ENCODE peak calls at places on chromosomes 11 and 22, in eight cellular contexts. L is lower lobe of right lung, Q is ascending aorta, Z is uterus, V is H9, C is A549, X is adrenal gland, Y is prostate gland. I is an unnamed sample.

GRCh38 chr11:31246451-31247165 is 122.9 kb downstream of the DCDC1 start:
- DNase-seq in L (no peak), Q (no peak), Z (no peak), V (no peak), C (no peak), X (no peak), Y (peak; percentile 59), I (no peak)

GRCh38 chr11:28463826-28464225 is 355.6 kb downstream of the METTL15 start:
- DNase-seq in L (no peak), Q (no peak), Z (no peak), V (no peak), C (no peak), X (no peak), Y (no peak), I (no peak)

GRCh38 chr11:96314326-96315050 is 28.5 kb downstream of the MAML2 start:
- DNase-seq in L (peak; percentile 57), Q (no peak), Z (no peak), V (no peak), C (no peak), X (no peak), Y (no peak), I (no peak)

GRCh38 chr11:128848815-128849455 is 18.2 kb downstream of the KCNJ1 start:
- DNase-seq in L (peak; percentile 74), Q (no peak), Z (no peak), V (peak; percentile 88), C (peak; percentile 29), X (peak; percentile 70), Y (no peak), I (no peak)

GRCh38 chr11:16981651-16982194 is 32.5 kb downstream of the PLEKHA7 start:
- DNase-seq in L (peak; percentile 61), Q (no peak), Z (no peak), V (peak; percentile 49), C (no peak), X (peak; percentile 54), Y (no peak), I (no peak)

GRCh38 chr11:60343094-60343704 is 16.1 kb downstream of the MS4A6E start:
- DNase-seq in L (no peak), Q (no peak), Z (no peak), V (no peak), C (peak; percentile 10), X (no peak), Y (no peak), I (no peak)

GRCh38 chr11:16863382-16863781 is 124.9 kb downstream of the C11orf58 start:
- DNase-seq in L (no peak), Q (no peak), Z (no peak), V (no peak), C (no peak), X (no peak), Y (no peak), I (no peak)

GRCh38 chr22:22508274-22509176 is at the start of gene ZNF280B:
- DNase-seq in L (peak; percentile 76), Q (no peak), Z (peak; percentile 20), V (peak; percentile 90), C (peak; percentile 44), X (peak; percentile 88), Y (peak; percentile 5), I (peak; percentile 5)

DNA sequence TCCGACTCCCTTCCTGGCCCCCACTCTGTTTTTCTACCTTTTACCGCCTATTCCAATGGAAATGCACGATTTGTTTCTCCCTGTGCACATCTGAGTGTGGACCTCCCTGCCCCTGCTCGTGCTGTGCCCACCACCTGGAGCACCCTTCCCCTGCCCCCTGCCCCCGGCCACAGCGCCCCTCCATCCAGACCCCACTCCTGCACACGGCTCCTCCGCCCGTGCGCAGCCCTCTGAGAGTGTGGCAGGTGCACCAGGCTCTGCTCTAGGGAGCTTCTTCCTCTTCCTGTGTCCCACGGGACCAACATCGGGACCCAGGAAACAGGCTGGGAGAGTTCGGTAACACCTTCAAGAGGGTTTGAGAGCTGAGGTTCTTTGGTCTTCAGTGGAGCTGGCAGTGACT is 62.9 kb downstream of the LRP5 start:
- DNase-seq in L (no peak), Q (no peak), Z (no peak), V (no peak), C (no peak), X (no peak), Y (no peak), I (no peak)
- H3K4me1 ChIP-seq in L (peaks cover 86% of the 10 kb centered on the region), Q (peaks cover 37% of the 10 kb centered on the region), Z (peaks cover 39% of the 10 kb centered on the region), V (no peaks in the 10 kb centered on the region), C (peaks cover 20% of the 10 kb centered on the region), X (peaks cover 28% of the 10 kb centered on the region), Y (peaks cover 31% of the 10 kb centered on the region), I (peaks cover 24% of the 10 kb centered on the region)

GRCh38 chr11:57331720-57332119 is 4.0 kb downstream of the SSRP1 start:
- DNase-seq in L (no peak), Q (no peak), Z (no peak), V (no peak), C (no peak), X (no peak), Y (no peak), I (no peak)
- H3K4me1 ChIP-seq in L (peaks cover 23% of the 10 kb centered on the region), Q (peaks cover 5% of the 10 kb centered on the region), Z (no peaks in the 10 kb centered on the region), V (peaks cover 3% of the 10 kb centered on the region), C (peaks cover 18% of the 10 kb centered on the region), X (no peaks in the 10 kb centered on the region), Y (no peaks in the 10 kb centered on the region), I (peaks cover 10% of the 10 kb centered on the region)

GRCh38 chr22:42993651-42994275 is 21.2 kb downstream of the PACSIN2 start:
- DNase-seq in L (no peak), Q (no peak), Z (no peak), V (no peak), C (no peak), X (peak; percentile 76), Y (peak; percentile 55), I (no peak)
- H3K4me1 ChIP-seq in L (peaks cover 69% of the 10 kb centered on the region), Q (peaks cover 33% of the 10 kb centered on the region), Z (peaks cover 20% of the 10 kb centered on the region), V (peaks cover 11% of the 10 kb centered on the region), C (peaks cover 90% of the 10 kb centered on the region), X (peaks cover 74% of the 10 kb centered on the region), Y (peaks cover 43% of the 10 kb centered on the region), I (peaks cover 70% of the 10 kb centered on the region)

DNA sequence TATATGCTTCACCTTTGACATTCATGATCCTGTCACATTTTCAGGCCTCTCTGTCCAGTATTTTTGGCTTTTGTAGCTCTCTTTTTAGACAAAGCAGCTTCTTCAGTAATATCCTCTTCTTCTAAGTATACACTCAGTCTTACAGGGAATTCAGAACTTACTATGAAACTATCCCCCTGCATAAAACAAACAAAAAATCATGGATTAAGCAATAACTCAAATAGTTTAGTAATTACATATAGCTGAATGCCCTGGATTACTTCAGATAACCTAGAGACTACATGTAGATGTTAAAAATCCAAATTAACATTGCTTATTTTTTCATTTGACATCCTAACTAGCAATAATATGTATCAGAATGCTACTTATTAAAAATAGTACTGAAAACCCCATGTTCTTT is 5.2 kb downstream of the TAF1D start:
- DNase-seq in L (no peak), Q (no peak), Z (no peak), V (no peak), C (no peak), X (no peak), Y (no peak), I (no peak)
- H3K4me1 ChIP-seq in L (peaks cover 49% of the 10 kb centered on the region), Q (peaks cover 9% of the 10 kb centered on the region), Z (peaks cover 5% of the 10 kb centered on the region), V (no peaks in the 10 kb centered on the region), C (peaks cover 68% of the 10 kb centered on the region), X (peaks cover 9% of the 10 kb centered on the region), Y (peaks cover 3% of the 10 kb centered on the region), I (peaks cover 18% of the 10 kb centered on the region)

GRCh38 chr11:67281552-67282150 is 7.5 kb upstream of the ANKRD13D start:
- DNase-seq in L (peak; percentile 41), Q (no peak), Z (no peak), V (no peak), C (no peak), X (no peak), Y (no peak), I (no peak)

GRCh38 chr11:67282876-67283371 is 6.2 kb upstream of the ANKRD13D start:
- DNase-seq in L (peak; percentile 48), Q (no peak), Z (no peak), V (no peak), C (no peak), X (no peak), Y (no peak), I (no peak)

GRCh38 chr11:67282155-67282875 is 6.8 kb upstream of the ANKRD13D start:
- DNase-seq in L (peak; percentile 30), Q (no peak), Z (no peak), V (no peak), C (no peak), X (no peak), Y (no peak), I (no peak)

GRCh38 chr11:67284811-67285540 is 4.1 kb upstream of the ANKRD13D start:
- DNase-seq in L (peak; percentile 59), Q (no peak), Z (no peak), V (no peak), C (no peak), X (no peak), Y (no peak), I (no peak)

GRCh38 chr11:67283490-67283963 is 5.6 kb upstream of the ANKRD13D start:
- DNase-seq in L (peak; percentile 72), Q (no peak), Z (no peak), V (no peak), C (no peak), X (no peak), Y (no peak), I (no peak)
- H3K4me1 ChIP-seq in L (peaks cover 90% of the 10 kb centered on the region), Q (peaks cover 7% of the 10 kb centered on the region), Z (peaks cover 10% of the 10 kb centered on the region), V (peaks cover 4% of the 10 kb centered on the region), C (peaks cover 10% of the 10 kb centered on the region), X (peaks cover 10% of the 10 kb centered on the region), Y (peaks cover 11% of the 10 kb centered on the region), I (peaks cover 73% of the 10 kb centered on the region)

GRCh38 chr11:66100272-66101037 is 30.4 kb downstream of the PACS1 start:
- DNase-seq in L (peak; percentile 79), Q (peak; percentile 12), Z (peak; percentile 37), V (no peak), C (peak; percentile 36), X (peak; percentile 91), Y (peak; percentile 77), I (peak; percentile 15)
- H3K4me1 ChIP-seq in L (peaks cover 24% of the 10 kb centered on the region), Q (no peaks in the 10 kb centered on the region), Z (no peaks in the 10 kb centered on the region), V (no peaks in the 10 kb centered on the region), C (peaks cover 56% of the 10 kb centered on the region), X (peaks cover 5% of the 10 kb centered on the region), Y (no peaks in the 10 kb centered on the region), I (no peaks in the 10 kb centered on the region)

DNA sequence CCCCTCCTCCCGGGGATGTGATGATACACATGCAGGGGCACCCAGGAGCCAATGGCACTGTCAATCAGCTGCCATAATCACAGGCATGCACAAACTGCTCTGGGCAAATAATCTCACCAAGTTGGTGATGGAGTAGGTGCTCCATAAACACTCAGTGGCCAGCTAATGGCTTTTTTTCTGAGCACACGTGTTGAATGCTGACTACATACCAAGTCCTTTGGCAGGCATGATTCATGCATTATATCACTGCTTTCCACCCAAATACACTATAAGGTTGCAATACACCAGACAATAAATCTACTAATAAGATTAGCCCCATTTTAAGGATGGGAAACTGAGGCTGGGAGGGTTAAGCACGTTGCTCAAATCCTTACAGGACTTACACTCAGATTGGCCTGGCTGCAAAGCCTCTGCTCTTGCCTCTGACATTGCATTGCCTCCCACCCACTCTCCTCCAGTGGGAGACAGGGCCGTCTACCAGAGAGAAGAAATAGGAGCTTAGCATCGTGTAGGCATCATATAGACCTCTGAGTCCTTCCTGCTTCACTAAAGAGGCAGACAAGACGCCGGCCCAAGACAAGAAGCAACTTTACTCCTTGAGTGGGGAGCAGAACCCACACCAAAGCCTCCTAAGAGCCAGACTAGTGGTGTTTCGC is 32.7 kb upstream of the ACCSL start:
- DNase-seq in L (no peak), Q (no peak), Z (no peak), V (peak; percentile 10), C (no peak), X (peak; percentile 35), Y (no peak), I (no peak)
- H3K4me1 ChIP-seq in L (peaks cover 10% of the 10 kb centered on the region), Q (peaks cover 11% of the 10 kb centered on the region), Z (peaks cover 9% of the 10 kb centered on the region), V (no peaks in the 10 kb centered on the region), C (peaks cover 26% of the 10 kb centered on the region), X (peaks cover 26% of the 10 kb centered on the region), Y (no peaks in the 10 kb centered on the region), I (no peaks in the 10 kb centered on the region)

I was measured in esophagus squamous epithelium.